ENCODE peak calls at places on chromosome 21, in five cellular contexts. W is endothelial cell, V is IMR-90, U is psoas muscle, B is A549. D is an unnamed sample.

GRCh38 chr21:28445081-28445830 is 547.4 kb downstream of the LTN1 start:
- DNase-seq in W (no peak), V (peak), U (no peak), B (no peak), D (no peak)

GRCh38 chr21:33940164-33940563 is 24.6 kb upstream of the ATP5PO start:
- DNase-seq in W (no peak), V (peak), U (no peak), B (no peak), D (no peak)

GRCh38 chr21:14528815-14529214 is 17.3 kb downstream of the SAMSN1 start:
- DNase-seq in W (no peak), V (no peak), U (no peak), B (no peak), D (no peak)

GRCh38 chr21:21195417-21195816 is 197.2 kb downstream of the NCAM2 start:
- DNase-seq in W (no peak), V (no peak), U (no peak), B (no peak), D (no peak)

GRCh38 chr21:46597031-46597430 is 7.9 kb downstream of the S100B start:
- DNase-seq in W (no peak), V (no peak), U (no peak), B (no peak), D (peak)

GRCh38 chr21:31557956-31558838 is 101.3 kb upstream of the SOD1 start:
- DNase-seq in W (peak), V (no peak), U (peak), B (no peak), D (no peak)

GRCh38 chr21:15015622-15016471 is 49.0 kb downstream of the NRIP1 start:
- DNase-seq in W (no peak), V (peak), U (no peak), B (peak), D (no peak)

GRCh38 chr21:17829472-17829871 is 10.3 kb upstream of the C21orf91 start:
- DNase-seq in W (no peak), V (peak), U (no peak), B (no peak), D (no peak)

GRCh38 chr21:30233636-30234035 is 17.7 kb upstream of the CLDN8 start:
- DNase-seq in W (no peak), V (no peak), U (no peak), B (no peak), D (no peak)

GRCh38 chr21:33392586-33392985 is 10.6 kb upstream of the IFNGR2 start:
- DNase-seq in W (no peak), V (no peak), U (no peak), B (no peak), D (no peak)

GRCh38 chr21:32403201-32403701 is 9.3 kb upstream of the EVA1C start:
- DNase-seq in W (peak), V (peak), U (peak), B (peak), D (peak)

GRCh38 chr21:34034369-34035014 is 38.9 kb upstream of the MRPS6 start:
- DNase-seq in W (no peak), V (no peak), U (no peak), B (no peak), D (no peak)

GRCh38 chr21:31284797-31285397 is 59.2 kb downstream of the TIAM1 start:
- DNase-seq in W (peak), V (peak), U (no peak), B (no peak), D (no peak)

GRCh38 chr21:14864211-14865021 is 200.4 kb downstream of the NRIP1 start:
- DNase-seq in W (peak), V (peak), U (peak), B (peak), D (peak)

DNA sequence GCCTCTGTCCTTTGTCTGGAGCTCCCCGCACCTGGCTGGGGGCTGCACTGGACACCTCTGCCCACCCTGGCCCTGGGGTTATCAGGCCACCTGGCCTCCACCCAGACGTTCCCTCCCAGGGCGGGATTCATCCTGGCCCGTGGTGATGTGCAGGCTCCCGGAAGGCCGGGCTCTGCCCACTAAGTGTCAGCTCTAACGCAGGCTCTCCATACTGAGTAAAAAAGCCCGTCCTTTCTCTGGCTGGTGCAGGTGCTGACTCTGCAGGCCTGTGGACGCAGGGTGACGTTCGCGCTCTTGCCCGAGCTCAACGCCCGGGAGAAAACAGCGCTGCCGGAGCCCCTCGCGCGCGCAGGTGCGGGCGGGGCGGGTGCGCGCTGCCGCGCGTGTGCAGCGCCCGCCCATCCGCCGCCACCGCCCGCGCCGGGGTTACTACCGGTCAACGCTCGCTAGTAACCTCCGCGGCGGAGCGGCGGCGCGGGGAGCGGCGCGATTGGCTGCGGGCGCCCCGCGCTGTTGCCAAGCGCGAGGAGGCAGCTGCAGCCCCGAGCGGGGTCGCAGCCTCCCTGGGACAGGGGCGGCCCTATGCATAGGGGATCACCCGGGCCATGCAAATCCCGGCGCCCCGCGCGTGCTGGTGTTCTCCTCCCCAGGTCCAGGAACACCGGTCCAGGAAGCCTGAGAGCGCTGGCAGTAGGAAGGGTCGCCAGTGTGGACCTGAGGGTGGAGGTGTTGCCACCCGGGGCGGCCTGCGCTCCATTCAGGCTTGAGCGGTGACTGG is 15.7 kb downstream of the ABCG1 start:
- DNase-seq in W (peak), V (peak), U (peak), B (peak), D (peak)
- TF ChIP-seq CTCF in W (no peak), V (no peak), U (no peak), B (no peak), D (no peak)

GRCh38 chr21:45300786-45301520 is 13.3 kb upstream of the POFUT2 start:
- DNase-seq in W (no peak), V (no peak), U (no peak), B (no peak), D (no peak)

GRCh38 chr21:45299026-45299863 is 11.6 kb upstream of the POFUT2 start:
- DNase-seq in W (no peak), V (no peak), U (no peak), B (no peak), D (no peak)

GRCh38 chr21:45301521-45302081 is 13.9 kb upstream of the POFUT2 start:
- DNase-seq in W (no peak), V (no peak), U (no peak), B (no peak), D (no peak)

GRCh38 chr21:45302082-45303061 is 14.7 kb upstream of the POFUT2 start:
- DNase-seq in W (no peak), V (no peak), U (peak), B (no peak), D (no peak)

GRCh38 chr21:45299864-45300785 is 12.4 kb upstream of the POFUT2 start:
- DNase-seq in W (no peak), V (peak), U (no peak), B (no peak), D (no peak)
- TF ChIP-seq CTCF in W (no peak), V (no peak), U (no peak), B (no peak), D (no peak)

GRCh38 chr21:37873655-37874054 is 42.6 kb downstream of the KCNJ6 start:
- DNase-seq in W (no peak), V (peak), U (no peak), B (peak), D (no peak)
- TF ChIP-seq CTCF in W (no peak), V (peak), U (no peak), B (no peak), D (no peak)

GRCh38 chr21:42646836-42647235 is 6.6 kb upstream of the PDE9A start:
- DNase-seq in W (no peak), V (no peak), U (no peak), B (no peak), D (no peak)
- TF ChIP-seq CTCF in W (no peak), V (no peak), U (no peak), B (no peak), D (no peak)

DNA sequence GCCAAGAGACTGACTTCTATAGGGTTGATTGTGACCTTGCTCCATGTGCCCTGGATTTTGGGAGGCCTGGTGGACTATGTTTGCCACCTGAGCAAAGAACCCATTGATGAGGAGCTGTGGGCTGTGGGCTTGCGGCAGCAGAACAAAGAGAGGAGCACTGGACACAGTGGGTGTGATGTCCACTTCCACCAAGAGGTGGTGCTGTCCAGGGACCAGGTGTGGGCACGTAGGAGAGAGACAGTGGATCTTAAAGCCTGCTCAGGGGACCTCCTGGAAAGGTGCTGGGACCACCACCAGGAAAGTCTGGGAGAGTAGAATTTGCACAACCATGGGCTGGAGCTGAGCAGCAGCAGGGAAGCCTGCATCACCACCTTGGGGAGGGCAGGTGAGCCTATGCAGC is 106.7 kb upstream of the ETS2 start:
- DNase-seq in W (peak), V (no peak), U (no peak), B (no peak), D (no peak)
- TF ChIP-seq CTCF in W (peak), V (no peak), U (no peak), B (no peak), D (no peak)

GRCh38 chr21:26093094-26093493 is 77.5 kb downstream of the APP start:
- DNase-seq in W (no peak), V (peak), U (no peak), B (no peak), D (no peak)

GRCh38 chr21:26095131-26095530 is 75.4 kb downstream of the APP start:
- DNase-seq in W (no peak), V (no peak), U (no peak), B (no peak), D (no peak)

GRCh38 chr21:26089730-26090129 is 80.8 kb downstream of the APP start:
- DNase-seq in W (no peak), V (no peak), U (no peak), B (no peak), D (no peak)

GRCh38 chr21:26087223-26087918 is 83.2 kb downstream of the APP start:
- DNase-seq in W (no peak), V (no peak), U (no peak), B (no peak), D (no peak)

DNA sequence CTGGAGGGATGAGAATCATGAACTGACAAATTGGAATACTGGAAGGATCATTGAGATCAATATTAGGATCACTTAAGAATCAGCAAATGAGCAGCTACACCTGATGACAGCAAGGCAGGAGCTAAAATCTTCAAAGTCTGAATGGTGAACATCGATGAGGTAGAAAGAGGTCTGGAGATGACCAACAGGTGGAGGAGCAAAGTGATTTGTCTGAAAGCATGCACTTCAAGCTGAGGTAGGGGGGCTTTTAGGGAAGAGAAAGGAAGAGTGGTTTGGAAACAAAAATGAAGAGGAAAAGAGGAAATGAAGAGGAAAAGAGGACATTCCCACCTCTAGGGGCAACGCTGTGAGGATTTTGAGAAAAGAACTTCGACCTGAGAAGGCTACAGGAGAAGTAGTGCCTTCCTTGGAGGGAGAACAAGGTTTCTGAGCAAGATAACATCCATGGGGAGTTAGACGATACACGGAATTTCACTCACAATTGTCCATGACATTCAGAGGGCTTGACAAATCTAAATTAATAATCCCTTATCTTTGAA is 79.0 kb downstream of the APP start:
- DNase-seq in W (no peak), V (no peak), U (no peak), B (no peak), D (no peak)
- TF ChIP-seq CTCF in W (no peak), V (peak), U (no peak), B (no peak), D (no peak)

GRCh38 chr21:35921471-35921870 is 138.9 kb downstream of the SETD4 start:
- DNase-seq in W (no peak), V (no peak), U (no peak), B (no peak), D (no peak)
- TF ChIP-seq CTCF in W (no peak), V (no peak), U (no peak), B (no peak), D (no peak)

GRCh38 chr21:41956926-41957729 is 3.3 kb upstream of the C2CD2 start:
- DNase-seq in W (no peak), V (peak), U (no peak), B (peak), D (no peak)

GRCh38 chr21:41960386-41960785 is 6.6 kb upstream of the C2CD2 start:
- DNase-seq in W (no peak), V (no peak), U (no peak), B (no peak), D (no peak)

GRCh38 chr21:41955516-41955915 is 1.7 kb upstream of the C2CD2 start:
- DNase-seq in W (no peak), V (no peak), U (no peak), B (no peak), D (no peak)

GRCh38 chr21:41958886-41959563 is 5.2 kb upstream of the C2CD2 start:
- DNase-seq in W (no peak), V (no peak), U (peak), B (no peak), D (no peak)

DNA sequence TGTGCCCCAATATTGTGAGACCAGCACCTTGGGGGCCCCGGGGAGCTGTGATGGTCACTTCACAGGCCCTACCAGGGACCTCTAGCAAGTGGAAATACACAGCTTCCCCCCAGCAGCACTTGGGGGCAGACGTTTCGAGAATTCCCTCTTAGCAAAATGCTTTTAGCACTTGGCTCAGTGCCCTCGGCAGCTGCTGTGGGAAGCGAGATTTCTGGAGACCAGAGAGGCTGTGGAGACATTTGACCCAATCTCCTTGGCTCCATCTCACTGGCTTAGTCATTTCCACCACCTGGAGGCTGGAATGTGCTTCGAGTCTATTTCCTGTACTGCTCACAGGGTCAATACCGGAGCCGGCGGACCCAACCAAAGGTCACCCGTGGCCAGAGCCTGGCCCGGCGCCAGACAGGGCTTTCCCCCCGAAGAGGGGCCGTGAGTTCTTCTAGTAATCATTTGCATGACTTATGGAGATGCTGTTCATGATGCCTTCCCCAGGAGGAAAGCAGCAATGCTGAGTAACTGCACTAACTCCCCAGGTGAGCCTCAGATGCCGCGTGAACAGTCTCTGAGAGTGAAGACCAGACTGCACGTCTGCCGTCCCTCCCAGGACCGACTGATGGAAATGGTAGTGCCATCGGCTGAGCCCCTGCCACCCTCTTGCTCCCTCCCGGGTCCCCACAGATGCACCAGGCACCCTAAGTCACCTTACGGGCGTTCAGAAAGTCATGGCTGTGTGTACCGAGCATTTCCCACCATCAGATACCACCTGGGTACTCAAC is 4.4 kb upstream of the C2CD2 start:
- DNase-seq in W (no peak), V (peak), U (peak), B (peak), D (no peak)
- TF ChIP-seq CTCF in W (no peak), V (peak), U (peak), B (peak), D (no peak)

GRCh38 chr21:26587621-26588260 is 14.7 kb upstream of the CYYR1 start:
- DNase-seq in W (no peak), V (peak), U (no peak), B (peak), D (no peak)
- TF ChIP-seq CTCF in W (no peak), V (no peak), U (no peak), B (no peak), D (no peak)

GRCh38 chr21:42561742-42562141 is 48.1 kb downstream of the SLC37A1 start:
- DNase-seq in W (no peak), V (no peak), U (no peak), B (no peak), D (peak)
- TF ChIP-seq CTCF in W (no peak), V (no peak), U (no peak), B (no peak), D (peak)